ENCODE peak calls at places on chromosomes 16 and 17, in five cellular contexts. I is prostate gland, H is Peyer's patch, X is K562, Q is body of pancreas. A is an unnamed sample.

GRCh38 chr16:1379863-1380174 is 28.1 kb downstream of the GNPTG start:
- DNase-seq in X (peak), H (no peak), Q (no peak), I (no peak), A (no peak)

GRCh38 chr16:83615131-83615530 is 192.6 kb upstream of the HSBP1 start:
- DNase-seq in Q (no peak), H (no peak), I (no peak), X (no peak), A (no peak)

GRCh38 chr17:29568331-29569244 is at the start of gene TP53I13:
- DNase-seq in Q (peak), I (peak), X (peak), H (peak), A (no peak)

GRCh38 chr17:55784666-55785065 is 33.8 kb downstream of the PCTP start:
- DNase-seq in X (no peak), H (no peak), I (no peak), Q (no peak), A (no peak)

GRCh38 chr17:6084226-6085161 is 14.3 kb downstream of the WSCD1 start:
- DNase-seq in H (no peak), X (no peak), I (no peak), Q (no peak), A (no peak)

GRCh38 chr17:16322636-16323035 is 30.6 kb downstream of the CENPV start:
- DNase-seq in Q (no peak), H (no peak), I (no peak), X (no peak), A (no peak)

GRCh38 chr16:66004706-66005105 is 361.8 kb upstream of the CDH5 start:
- DNase-seq in X (no peak), Q (no peak), I (no peak), H (no peak), A (no peak)

GRCh38 chr17:39652635-39653315 is 12.4 kb upstream of the TCAP start:
- DNase-seq in H (peak), X (no peak), Q (no peak), I (no peak), A (no peak)

GRCh38 chr17:58351710-58352017 is 337 bp downstream of the SUPT4H1 start:
- DNase-seq in X (no peak), I (no peak), H (no peak), Q (no peak), A (no peak)

GRCh38 chr17:10735251-10735650 is 5.4 kb upstream of the TMEM220 start:
- DNase-seq in Q (no peak), I (no peak), H (no peak), X (no peak), A (peak)

GRCh38 chr17:29124135-29124930 is 55.9 kb downstream of the MYO18A start:
- DNase-seq in H (peak), I (no peak), Q (peak), X (peak), A (peak)

GRCh38 chr16:19857593-19857992 is 27.1 kb downstream of the GPRC5B start:
- DNase-seq in H (no peak), X (no peak), I (no peak), Q (no peak), A (no peak)

GRCh38 chr16:84888450-84888849 is 68.7 kb downstream of the CRISPLD2 start:
- DNase-seq in H (no peak), Q (no peak), X (no peak), I (no peak), A (no peak)

GRCh38 chr17:13253746-13254410 is 236.1 kb upstream of the ELAC2 start:
- DNase-seq in I (no peak), Q (no peak), H (no peak), X (no peak), A (no peak)

GRCh38 chr16:30377812-30378235 is 3.2 kb downstream of the MYL11 start:
- DNase-seq in I (peak), H (peak), X (peak), Q (peak), A (no peak)

GRCh38 chr17:50871898-50872297 is 5.7 kb upstream of the TOB1 start:
- DNase-seq in X (no peak), H (no peak), I (no peak), Q (no peak), A (no peak)
- TF ChIP-seq POLR2A in X (no peak), H (no peak), I (no peak), Q (no peak), A (no peak)

GRCh38 chr16:86501989-86502855 is 8.1 kb upstream of the FOXF1 start:
- DNase-seq in X (no peak), I (no peak), H (no peak), Q (no peak), A (no peak)
- TF ChIP-seq POLR2A in X (no peak), I (no peak), H (no peak), Q (no peak), A (no peak)

GRCh38 chr17:33811006-33811760 is 443.9 kb upstream of the CCL2 start:
- DNase-seq in Q (no peak), H (no peak), X (no peak), I (no peak), A (no peak)
- TF ChIP-seq POLR2A in Q (no peak), H (no peak), X (no peak), I (no peak), A (no peak)

DNA sequence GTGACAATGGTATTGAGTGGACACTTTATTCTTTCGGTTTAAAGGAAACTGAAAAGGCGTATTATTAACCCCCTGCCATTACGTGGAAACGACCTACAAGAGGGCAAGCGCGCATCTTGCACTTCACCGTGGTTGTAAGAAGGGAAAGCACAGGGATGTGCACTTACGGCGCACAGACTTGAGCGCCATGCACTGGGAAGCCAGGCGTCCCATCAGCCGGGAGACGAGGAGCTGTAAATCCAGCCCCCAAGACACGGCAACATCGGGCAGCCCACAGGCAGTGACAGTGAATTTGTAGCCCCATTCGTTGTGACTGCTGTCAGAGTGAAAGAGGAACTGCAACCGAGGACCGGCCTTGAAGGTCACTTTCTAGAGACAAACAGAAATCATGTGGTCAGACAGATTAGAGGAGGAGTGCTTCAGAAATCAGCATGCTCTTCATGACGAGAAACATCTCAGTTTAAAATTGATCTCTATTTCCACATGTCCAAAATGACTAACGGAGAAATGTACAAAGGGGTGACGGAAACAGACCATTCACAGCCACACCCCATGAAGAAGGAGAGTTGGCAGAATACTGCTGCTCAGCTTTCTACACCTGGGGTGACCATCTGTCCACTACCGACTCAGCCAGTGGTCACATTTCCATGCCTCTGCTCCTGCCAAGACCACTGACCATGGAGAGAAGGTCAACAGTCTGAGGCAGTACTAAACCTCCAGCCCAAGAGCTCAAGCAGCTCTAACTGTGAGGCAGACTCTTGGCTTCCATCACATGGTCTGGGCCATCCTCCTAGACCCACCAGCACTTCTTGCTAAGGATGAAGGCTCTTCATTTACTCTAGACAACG is 68.6 kb downstream of the ZZEF1 start:
- DNase-seq in H (no peak), X (no peak), I (no peak), Q (no peak), A (no peak)
- TF ChIP-seq POLR2A in H (no peak), X (no peak), I (no peak), Q (no peak), A (no peak)

DNA sequence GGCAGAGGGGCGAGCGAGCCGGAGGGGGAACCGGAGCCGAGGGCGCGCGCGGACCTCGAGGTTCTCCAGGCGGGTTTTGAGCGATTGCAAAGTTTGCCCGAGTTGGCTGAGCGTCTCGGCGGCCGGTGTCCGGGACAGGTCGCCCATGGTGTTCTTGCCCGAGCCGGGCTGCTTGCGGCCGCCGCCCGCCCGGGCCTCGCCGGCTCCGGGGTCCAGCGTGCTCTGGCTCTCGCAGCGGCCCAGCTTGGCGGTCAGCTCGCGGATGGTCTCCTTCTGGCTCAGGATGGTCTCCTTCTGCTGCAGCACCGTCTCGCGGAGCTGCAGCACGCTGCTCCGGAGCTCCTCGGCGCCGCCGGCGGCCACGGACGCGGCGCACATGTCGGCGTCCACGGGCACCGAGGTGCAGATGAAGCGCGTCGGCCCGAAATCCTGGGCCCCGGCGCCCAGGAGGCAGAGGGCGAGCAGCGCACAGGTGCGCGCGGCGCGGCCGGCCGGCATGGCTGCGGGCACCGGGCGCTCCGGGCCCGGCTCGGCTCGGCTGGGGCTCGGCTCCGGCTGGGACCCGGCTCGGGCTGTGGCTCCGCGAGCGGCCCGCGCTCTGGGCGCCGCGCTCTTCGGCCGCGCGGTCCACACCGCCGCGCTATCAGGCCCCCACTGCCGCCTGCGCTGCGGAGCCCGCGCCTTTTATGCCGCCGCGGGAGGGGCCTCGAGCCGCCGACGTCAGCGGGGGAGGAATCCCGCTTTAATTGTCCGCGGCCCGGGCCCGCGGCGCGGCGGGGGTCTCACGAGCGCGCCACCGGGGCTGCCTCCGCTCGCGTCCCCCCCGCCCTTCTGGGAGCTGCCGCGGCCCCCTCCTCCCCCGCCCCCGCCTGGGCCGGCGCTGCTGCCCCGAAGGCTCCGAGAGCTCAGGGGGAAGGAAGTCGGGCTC is at the start of gene NPTX1:
- DNase-seq in Q (no peak), X (no peak), I (no peak), H (no peak), A (no peak)
- TF ChIP-seq POLR2A in Q (no peak), X (no peak), I (no peak), H (no peak), A (no peak)

GRCh38 chr17:4788807-4789700 is at the start of gene GLTPD2:
- DNase-seq in I (no peak), H (peak), Q (peak), X (no peak), A (peak)
- TF ChIP-seq POLR2A in I (no peak), H (no peak), Q (no peak), X (no peak), A (no peak)

DNA sequence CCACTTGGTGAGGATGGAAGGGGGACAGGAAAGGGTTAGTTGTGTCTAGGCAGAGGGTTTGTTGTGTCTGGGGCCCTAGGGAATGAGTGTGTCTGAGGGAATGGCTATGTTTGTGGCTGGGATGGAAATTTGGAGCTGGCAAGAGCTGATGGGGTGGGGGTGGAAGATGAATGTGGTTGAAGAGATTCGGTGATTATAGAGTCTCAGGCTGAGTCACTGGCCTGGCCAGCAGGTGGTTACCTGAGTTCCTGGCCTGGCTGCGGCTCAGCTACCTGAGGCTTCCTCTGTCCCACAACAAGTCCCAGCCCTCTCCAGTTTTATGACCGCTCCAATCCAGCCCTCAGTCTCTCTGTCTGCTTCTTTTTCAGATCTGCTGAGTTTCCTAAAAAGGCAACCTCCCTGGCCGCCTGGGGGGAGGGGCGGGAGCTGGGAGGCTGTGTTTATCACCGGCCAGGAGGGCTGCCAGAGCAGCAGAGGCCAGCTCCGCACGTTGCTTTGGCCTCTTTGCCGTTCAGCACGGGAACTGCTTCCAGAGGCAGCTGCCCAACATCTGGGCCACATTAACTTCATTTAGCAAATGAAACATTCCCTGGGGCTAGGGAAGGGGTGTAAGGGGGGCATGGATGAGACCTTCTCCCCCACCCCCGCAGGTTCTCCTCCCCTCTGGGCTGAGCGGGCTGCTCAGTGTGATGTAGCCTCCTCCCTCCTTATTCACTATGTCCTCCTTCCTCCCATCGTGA is 21.8 kb downstream of the ITGB3 start:
- DNase-seq in H (peak), Q (peak), X (peak), I (peak), A (peak)
- TF ChIP-seq POLR2A in H (no peak), Q (no peak), X (peak), I (no peak), A (peak)

GRCh38 chr17:64400644-64401043 is 10.0 kb upstream of the PECAM1 start:
- DNase-seq in H (no peak), X (no peak), I (no peak), Q (no peak), A (no peak)
- TF ChIP-seq POLR2A in H (no peak), X (no peak), I (no peak), Q (no peak), A (no peak)

GRCh38 chr17:48488548-48489106 is 42.2 kb downstream of the HOXB1 start:
- DNase-seq in Q (no peak), X (peak), H (no peak), I (no peak), A (no peak)
- TF ChIP-seq POLR2A in Q (no peak), X (no peak), H (no peak), I (no peak), A (no peak)

DNA sequence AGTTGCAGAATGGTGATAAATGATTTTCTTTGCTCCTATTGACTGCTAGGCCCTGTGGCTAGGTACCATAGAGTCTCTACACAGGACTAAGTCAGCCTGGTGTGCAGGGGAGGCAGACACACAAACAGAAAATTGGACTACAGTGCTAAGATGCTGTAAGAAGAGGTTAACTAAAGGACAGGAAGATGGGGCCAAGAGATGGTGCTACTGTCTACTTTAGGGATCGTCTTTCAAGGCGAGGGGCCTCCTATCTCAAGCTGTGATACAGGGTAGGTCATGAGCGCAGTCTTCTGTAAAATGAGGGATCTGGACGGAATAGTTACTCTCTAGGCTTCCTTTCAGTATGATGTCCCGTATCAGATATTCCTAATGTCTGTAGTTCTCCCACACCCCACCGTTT is 817 bp downstream of the NME1 start:
- DNase-seq in I (no peak), X (peak), H (no peak), Q (no peak), A (no peak)
- TF ChIP-seq POLR2A in I (no peak), X (no peak), H (no peak), Q (no peak), A (peak)

A was measured in H1.